ENCODE peak calls at places on chromosome 1, in five cellular contexts. K is AG10803; F is cardiac fibroblast; Z is dorsolateral prefrontal cortex; J is CD4-positive, alpha-beta memory T cell. M is an unnamed sample.
A peak's percentile ranks its signal among the peaks of the same experiment; 100 is the strongest.

GRCh38 chr1:206698011-206698410 is 13.3 kb downstream of the MAPKAPK2 start:
- DNase-seq in F (no peak), J (no peak), Z (no peak), K (no peak), M (no peak)

GRCh38 chr1:110239491-110240430 is 29.6 kb downstream of the KCNC4 start:
- DNase-seq in J (no peak), F (peak; percentile 61), Z (peak; percentile 21), K (peak; percentile 75), M (no peak)

GRCh38 chr1:65255088-65256050 is 54.0 kb upstream of the DNAJC6 start:
- DNase-seq in J (no peak), Z (no peak), F (peak; percentile 17), K (peak; percentile 27), M (no peak)

GRCh38 chr1:76826072-76826827 is 41.0 kb upstream of the ST6GALNAC5 start:
- DNase-seq in Z (no peak), J (no peak), K (peak; percentile 48), F (peak; percentile 5), M (no peak)

GRCh38 chr1:225652726-225653462 is at the start of gene ENAH:
- DNase-seq in J (peak; percentile 26), Z (peak; percentile 89), F (peak; percentile 91), K (peak; percentile 84), M (peak; percentile 17)

GRCh38 chr1:72433591-72433990 is 151.3 kb upstream of the NEGR1 start:
- DNase-seq in F (no peak), Z (no peak), K (no peak), J (no peak), M (no peak)

GRCh38 chr1:118243269-118243668 is 58.2 kb upstream of the SPAG17 start:
- DNase-seq in K (no peak), F (no peak), J (no peak), Z (no peak), M (no peak)

GRCh38 chr1:209402697-209403096 is 180.8 kb upstream of the CAMK1G start:
- DNase-seq in K (no peak), Z (no peak), J (no peak), F (no peak), M (no peak)

GRCh38 chr1:222266223-222267215 is 281.4 kb downstream of the HHIPL2 start:
- DNase-seq in F (no peak), J (no peak), Z (no peak), K (no peak), M (no peak)

GRCh38 chr1:64228181-64228957 is 24.9 kb downstream of the UBE2U start:
- DNase-seq in Z (no peak), F (peak; percentile 13), J (no peak), K (peak; percentile 58), M (no peak)

GRCh38 chr1:70915258-70915657 is 132.4 kb downstream of the PTGER3 start:
- DNase-seq in J (no peak), F (no peak), Z (no peak), K (no peak), M (no peak)

GRCh38 chr1:224124220-224124619 is 10.3 kb downstream of the FBXO28 start:
- DNase-seq in F (no peak), J (no peak), Z (no peak), K (peak; percentile 30), M (no peak)

DNA sequence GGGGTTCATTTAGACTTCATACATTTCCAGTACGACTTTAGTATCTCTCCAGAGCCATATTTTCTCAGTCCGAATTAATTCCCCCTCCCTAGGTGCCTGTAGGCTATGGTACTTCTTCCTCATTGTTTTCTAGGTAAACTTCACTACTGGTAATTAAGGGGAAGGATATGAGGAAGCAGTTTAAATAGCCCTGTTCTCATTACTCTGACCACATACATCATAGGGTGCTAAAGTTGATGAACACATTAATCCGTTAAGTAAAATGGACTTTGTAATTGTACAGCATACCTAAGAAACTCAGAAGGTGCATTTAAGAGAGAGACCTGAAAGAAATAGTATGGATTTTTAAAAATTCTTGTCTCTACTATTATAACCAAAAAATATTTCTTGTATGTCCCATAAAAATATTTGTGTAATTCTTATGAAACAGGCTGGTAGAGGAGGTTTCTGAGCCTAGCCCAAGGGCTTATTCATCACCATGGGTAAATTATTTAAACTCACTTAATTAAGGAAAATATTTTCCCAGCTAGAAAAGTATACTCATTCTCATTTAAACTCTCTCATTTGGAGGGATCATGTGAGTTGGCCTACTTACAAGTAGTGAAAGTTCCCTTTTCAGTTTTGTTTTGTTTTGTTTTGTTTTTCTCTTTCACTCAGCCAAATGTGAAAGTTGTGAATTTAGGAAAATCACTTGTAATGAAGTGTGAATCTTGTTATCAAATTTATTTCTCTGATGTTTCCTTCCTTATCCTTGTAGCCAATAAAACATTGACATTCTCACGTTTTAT is 2.0 kb downstream of the PRMT6 start:
- DNase-seq in Z (no peak), K (peak; percentile 5), F (no peak), J (no peak), M (no peak)
- H3K4me3 ChIP-seq in Z (peak overlapping the region; percentile 88), K (no peak overlapping the region), F (no peak overlapping the region), J (peak overlapping the region; percentile 82), M (no peak overlapping the region)

DNA sequence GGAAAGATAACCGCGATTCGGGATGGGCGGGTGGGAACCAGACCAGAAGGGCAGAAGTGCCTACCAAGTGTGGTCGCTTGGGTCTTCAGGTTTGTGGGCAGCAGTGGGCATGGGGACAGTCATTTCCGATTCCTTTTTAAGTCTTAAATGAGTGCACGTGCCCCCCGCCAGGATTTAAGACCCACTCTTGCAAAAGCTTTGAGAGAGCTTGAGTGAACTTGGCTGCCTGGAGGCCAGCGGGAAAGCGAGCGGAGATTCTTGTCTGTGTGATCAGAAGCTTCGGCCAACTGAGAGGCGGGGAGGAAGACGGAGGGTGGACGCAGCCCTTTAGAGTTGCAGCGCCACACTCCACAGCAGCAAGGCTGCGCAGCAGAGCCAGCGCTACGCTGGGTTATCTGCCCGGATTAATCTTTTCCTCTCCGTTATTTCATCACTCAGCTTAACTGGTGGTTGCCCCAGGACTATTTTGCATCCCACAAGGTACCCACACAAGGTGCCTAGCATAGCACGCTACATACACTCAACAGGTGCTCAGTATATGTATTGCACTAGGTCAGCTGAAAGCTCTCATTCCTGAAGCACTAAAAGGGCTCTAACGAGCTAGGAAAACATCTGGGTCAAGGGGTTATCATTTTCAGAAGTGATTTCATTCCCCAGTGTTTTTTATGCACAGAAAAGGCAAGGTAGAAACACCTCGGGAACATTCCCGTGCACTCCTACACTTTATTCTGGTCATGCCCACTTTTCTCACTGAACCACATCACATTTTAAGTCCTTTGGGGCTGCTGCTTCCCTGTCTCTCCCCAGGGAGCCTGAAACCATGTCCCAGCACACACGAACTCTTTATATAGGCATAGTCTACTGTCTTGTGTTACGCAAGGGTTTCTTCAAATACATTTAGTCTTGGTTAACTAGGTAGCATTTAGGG is 1.5 kb upstream of the BATF3 start:
- DNase-seq in Z (peak; percentile 67), F (peak; percentile 51), J (no peak), K (peak; percentile 39), M (peak; percentile 20)
- H3K4me3 ChIP-seq in Z (peak overlapping the region; percentile 75), F (peak overlapping the region; percentile 57), J (no peak overlapping the region), K (peak overlapping the region; percentile 52), M (peak overlapping the region; percentile 51)

GRCh38 chr1:90716243-90716551 is 905 bp downstream of the BARHL2 start:
- DNase-seq in K (no peak), J (no peak), Z (no peak), F (no peak), M (no peak)

GRCh38 chr1:90717665-90718410 is 736 bp upstream of the BARHL2 start:
- DNase-seq in K (peak; percentile 13), Z (no peak), F (peak; percentile 31), J (no peak), M (no peak)

GRCh38 chr1:90715334-90715733 is 1.8 kb downstream of the BARHL2 start:
- DNase-seq in Z (no peak), F (no peak), K (no peak), J (no peak), M (no peak)

GRCh38 chr1:90717356-90717664 is 208 bp upstream of the BARHL2 start:
- DNase-seq in Z (no peak), F (no peak), J (no peak), K (no peak), M (no peak)

DNA sequence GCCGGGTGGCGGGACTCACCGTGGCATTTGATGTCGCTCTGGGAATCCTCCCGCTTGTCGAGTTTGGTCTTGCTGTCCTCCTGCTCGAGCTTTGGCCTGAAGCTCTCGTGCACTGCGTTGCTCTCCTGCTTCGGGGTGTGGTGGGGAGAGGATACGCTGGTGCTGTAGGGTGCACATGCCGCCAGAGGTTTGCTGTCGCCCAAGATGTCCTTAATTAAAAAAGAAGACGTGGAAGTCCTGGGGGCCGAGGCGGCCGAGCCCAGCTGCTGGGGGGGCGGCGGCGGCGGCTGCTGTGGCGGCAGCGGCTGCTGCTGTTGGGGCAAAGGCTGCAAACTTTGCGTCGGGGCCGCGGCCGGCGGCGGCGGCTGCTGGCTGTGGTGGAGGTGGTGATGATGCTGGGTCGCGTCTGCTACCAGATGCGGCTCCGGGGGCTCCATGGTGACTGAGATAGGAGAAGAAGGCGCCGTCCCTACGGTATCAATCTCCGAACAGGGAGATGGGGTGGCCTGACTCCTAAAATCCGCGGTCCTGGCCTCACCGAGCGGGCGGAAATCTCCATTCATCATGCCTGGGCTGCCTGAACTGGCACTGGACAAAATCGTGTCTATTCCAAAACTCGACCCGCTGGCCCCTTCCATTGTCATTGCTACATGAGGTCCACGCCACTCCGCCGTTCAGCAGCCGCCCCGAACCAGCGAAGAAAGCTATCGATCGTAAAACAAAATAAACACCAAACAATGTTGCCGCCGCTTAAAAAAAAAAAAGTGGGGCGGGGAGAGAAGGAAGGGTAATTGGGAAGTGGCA is at the start of gene BARHL2:
- DNase-seq in Z (no peak), J (no peak), K (no peak), F (no peak), M (no peak)
- H3K4me3 ChIP-seq in Z (peak within 1 kb of the TSS; percentile 33), J (no peak within 1 kb of the TSS), K (peak within 1 kb of the TSS; percentile 51), F (peak within 1 kb of the TSS; percentile 28), M (no peak within 1 kb of the TSS)

GRCh38 chr1:6001992-6002576 is 9.9 kb upstream of the NPHP4 start:
- DNase-seq in K (no peak), J (no peak), Z (peak; percentile 45), F (no peak), M (no peak)

GRCh38 chr1:6002714-6003501 is 10.7 kb upstream of the NPHP4 start:
- DNase-seq in K (no peak), Z (peak; percentile 28), F (no peak), J (no peak), M (no peak)

GRCh38 chr1:6005276-6005917 is 13.2 kb upstream of the NPHP4 start:
- DNase-seq in Z (peak; percentile 29), F (no peak), K (no peak), J (no peak), M (no peak)

GRCh38 chr1:6004412-6005123 is 12.3 kb upstream of the NPHP4 start:
- DNase-seq in F (no peak), K (no peak), J (no peak), Z (peak; percentile 15), M (no peak)

DNA sequence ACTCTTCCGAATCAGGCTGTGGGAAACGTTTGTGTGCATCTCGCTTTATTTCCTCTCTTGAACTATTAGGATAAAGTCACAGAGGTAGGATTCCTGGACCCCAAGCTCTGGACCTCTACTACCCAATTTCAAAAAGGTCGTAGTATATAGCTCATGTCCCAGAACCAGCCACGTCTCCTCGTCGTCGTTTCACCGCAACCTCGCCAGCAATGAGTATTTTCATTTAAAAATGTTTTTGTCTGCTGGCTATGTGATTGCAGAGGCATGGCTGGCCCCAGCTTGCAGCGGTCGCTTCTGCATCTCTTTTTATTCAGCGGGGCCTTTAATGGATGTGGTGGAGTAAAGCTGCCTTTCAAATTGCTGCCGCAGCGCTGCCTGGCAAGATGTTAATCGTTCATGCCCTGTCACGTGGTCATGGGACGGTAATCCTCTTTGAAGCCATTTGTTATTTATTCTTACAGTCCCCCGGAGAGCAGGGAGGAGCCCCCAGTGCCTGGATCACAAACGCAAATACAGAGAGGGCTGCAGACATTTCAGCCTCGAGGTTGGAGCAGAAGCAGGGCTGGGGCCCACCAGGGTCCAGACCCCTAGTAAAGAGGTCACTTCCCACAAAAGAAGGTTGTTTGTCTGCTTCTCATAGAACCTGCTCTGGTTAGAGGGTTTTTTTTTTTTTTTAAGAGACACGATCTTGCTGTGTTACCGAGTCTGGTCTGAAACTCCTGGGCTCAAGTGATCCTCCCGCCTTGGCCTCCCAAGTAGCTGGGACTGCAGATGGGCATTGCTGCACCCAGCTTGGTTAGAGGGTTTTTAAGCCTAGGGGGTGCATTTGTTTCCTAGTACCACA is 11.6 kb upstream of the NPHP4 start:
- DNase-seq in K (no peak), F (no peak), J (no peak), Z (peak; percentile 36), M (no peak)
- H3K4me3 ChIP-seq in K (no peak overlapping the region), F (no peak overlapping the region), J (no peak overlapping the region), Z (no peak overlapping the region), M (no peak overlapping the region)

M was measured in naive thymus-derived CD4-positive, alpha-beta T cell.